ENCODE peak calls at places on chromosomes 12 and 14, in six cellular contexts. C is gastrocnemius medialis, E is fibroblast of lung, X is OCI-LY7, H is Peyer's patch, A is endothelial cell of umbilical vein. O is an unnamed sample.

GRCh38 chr12:1502856-1503255 is 91.5 kb downstream of the FBXL14 start:
- DNase-seq in A (no peak), X (no peak), E (no peak), C (no peak), H (no peak), O (no peak)

GRCh38 chr12:32197421-32197820 is 90.8 kb downstream of the BICD1 start:
- DNase-seq in X (no peak), C (no peak), E (no peak), A (no peak), H (no peak), O (no peak)

GRCh38 chr12:55074771-55075170 is 51.4 kb upstream of the OR9K2 start:
- DNase-seq in X (peak), E (no peak), H (no peak), C (no peak), A (peak), O (no peak)

GRCh38 chr14:90457191-90457590 is 60.4 kb downstream of the CALM1 start:
- DNase-seq in C (no peak), X (no peak), H (no peak), A (no peak), E (no peak), O (no peak)

GRCh38 chr12:88952543-88952942 is 372.3 kb upstream of the KITLG start:
- DNase-seq in H (no peak), A (peak), C (no peak), E (peak), X (no peak), O (no peak)

GRCh38 chr12:90510948-90511347 is 444.0 kb downstream of the CCER1 start:
- DNase-seq in A (no peak), X (no peak), C (no peak), H (no peak), E (peak), O (no peak)

GRCh38 chr12:13889913-13890312 is 91.5 kb downstream of the GRIN2B start:
- DNase-seq in A (no peak), X (no peak), H (no peak), E (no peak), C (no peak), O (no peak)

GRCh38 chr14:53814371-53814770 is 142.3 kb downstream of the BMP4 start:
- DNase-seq in E (peak), C (peak), H (no peak), A (no peak), X (no peak), O (no peak)

GRCh38 chr12:64610092-64610659 is at the start of gene RASSF3:
- DNase-seq in X (peak), H (peak), A (peak), E (peak), C (peak), O (no peak)

DNA sequence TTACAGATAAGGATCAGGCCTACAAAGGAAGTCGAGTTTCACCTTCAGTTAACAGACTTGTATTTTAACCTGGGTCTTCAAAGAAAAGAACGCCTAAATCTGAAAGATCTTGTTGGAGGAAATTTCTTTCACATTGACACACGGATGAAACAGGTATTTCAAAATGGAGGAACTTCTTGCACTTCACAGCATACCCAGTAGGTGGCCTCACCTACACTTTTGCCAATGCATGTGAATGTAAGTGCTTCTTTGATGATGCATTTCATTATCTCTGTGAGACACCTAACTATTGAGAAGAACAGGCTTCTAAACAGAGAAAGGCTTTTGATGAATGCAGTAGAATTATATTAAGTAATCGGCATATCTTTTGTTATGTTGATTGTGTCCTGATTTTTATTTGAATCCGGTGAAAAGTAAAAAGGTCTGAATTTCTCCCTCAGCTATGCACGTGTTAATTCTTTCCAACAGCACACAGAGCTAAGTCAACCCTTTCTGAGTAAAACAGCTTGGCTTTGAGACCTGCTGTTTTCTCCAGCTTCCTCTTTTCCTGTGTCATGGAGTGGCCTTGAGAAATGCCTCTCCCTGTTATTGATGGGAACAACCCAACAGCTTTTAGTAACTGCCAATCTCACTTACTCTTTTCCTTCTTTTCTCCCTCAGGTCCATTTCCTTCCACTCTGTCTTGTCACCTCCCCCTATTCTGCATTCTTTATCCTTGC is 399.0 kb downstream of the NAV3 start:
- DNase-seq in E (peak), H (no peak), X (peak), C (no peak), A (peak), O (peak)
- TF ChIP-seq CTCF in E (peak), H (peak), X (peak), C (no peak), A (peak), O (peak)

GRCh38 chr14:92656306-92656705 is 92.1 kb downstream of the LGMN start:
- DNase-seq in X (no peak), C (no peak), A (no peak), H (no peak), E (no peak), O (no peak)
- H3K4me3 ChIP-seq in X (no peak), C (no peak), A (no peak), H (peak), E (no peak), O (no peak)

GRCh38 chr12:108516511-108517275 is 1.6 kb downstream of the FICD start:
- DNase-seq in A (peak), E (peak), H (no peak), X (peak), C (no peak), O (no peak)

GRCh38 chr12:108518716-108519496 is 3.8 kb downstream of the FICD start:
- DNase-seq in E (no peak), H (no peak), C (no peak), X (no peak), A (no peak), O (no peak)

GRCh38 chr12:108518101-108518715 is 3.1 kb downstream of the FICD start:
- DNase-seq in C (no peak), A (no peak), H (no peak), X (no peak), E (no peak), O (no peak)

GRCh38 chr12:108517288-108518100 is 2.4 kb downstream of the FICD start:
- DNase-seq in E (no peak), A (no peak), H (no peak), X (no peak), C (no peak), O (no peak)

GRCh38 chr12:108519558-108519957 is 4.5 kb downstream of the FICD start:
- DNase-seq in A (no peak), X (peak), C (no peak), E (no peak), H (no peak), O (no peak)
- TF ChIP-seq CTCF in A (no peak), X (peak), C (no peak), E (no peak), H (no peak), O (peak)

DNA sequence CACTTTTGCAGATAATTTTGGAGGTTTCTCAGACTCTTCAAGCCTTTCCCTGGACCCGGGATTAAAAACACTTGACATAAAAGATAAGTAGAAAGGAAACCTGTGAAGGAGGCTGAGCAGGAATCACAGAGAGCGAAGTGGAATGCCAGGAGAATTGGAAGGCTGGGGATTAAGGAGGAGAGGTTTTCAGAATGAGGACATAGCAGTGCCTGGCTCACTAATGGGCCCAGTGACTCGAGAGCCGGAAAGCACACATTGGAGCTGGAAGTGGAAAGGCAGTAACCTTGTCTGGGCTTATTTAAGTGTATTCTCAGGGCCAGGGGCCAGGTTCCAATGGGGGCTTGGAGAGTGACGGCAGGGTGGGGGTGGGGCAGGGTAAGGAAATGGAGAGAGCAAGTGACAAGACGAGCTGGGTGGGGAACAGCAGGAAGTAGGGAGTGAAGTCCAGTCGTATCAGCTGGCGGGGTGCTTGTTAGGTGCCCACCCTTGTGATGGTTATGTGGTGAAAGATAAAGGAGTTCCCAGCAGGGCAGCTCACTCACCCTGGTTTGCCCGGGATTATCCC is 13.1 kb downstream of the EVL start:
- DNase-seq in C (no peak), H (no peak), X (no peak), E (no peak), A (no peak), O (no peak)
- H3K4me3 ChIP-seq in C (no peak), H (no peak), X (no peak), E (no peak), A (no peak), O (no peak)

DNA sequence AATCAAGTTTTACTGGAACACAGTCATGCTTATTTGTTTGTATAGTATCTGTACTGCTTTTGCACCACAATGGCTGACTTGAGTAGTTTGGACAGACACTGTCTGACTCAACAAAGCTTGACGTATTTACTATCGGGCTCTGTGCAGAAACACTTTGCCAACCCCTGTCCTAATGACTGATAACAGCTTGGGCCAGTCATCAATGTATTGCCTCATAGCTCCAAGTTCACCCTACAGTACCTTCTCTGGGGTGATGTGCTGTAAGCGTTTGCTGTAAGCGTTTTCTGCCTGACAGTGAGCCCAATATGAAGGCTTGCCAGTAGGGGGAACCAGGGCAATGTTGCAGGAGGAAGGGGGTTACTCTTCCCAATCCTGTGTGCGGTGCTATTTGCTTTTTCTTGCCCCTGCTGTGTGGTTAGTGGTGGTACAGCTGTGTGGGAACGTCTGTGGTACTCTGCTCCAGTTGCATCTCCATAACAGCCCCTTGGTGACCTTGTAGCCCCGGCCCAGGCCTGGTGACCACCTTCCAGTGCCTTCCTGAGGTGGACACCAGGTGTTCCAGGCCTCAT is 5.4 kb upstream of the CCDC177 start:
- DNase-seq in C (no peak), E (peak), X (peak), H (peak), A (peak), O (no peak)
- TF ChIP-seq CTCF in C (no peak), E (peak), X (peak), H (peak), A (peak), O (peak)

GRCh38 chr12:78414071-78414470 is 450.5 kb upstream of the SYT1 start:
- DNase-seq in X (no peak), H (no peak), C (no peak), A (no peak), E (no peak), O (no peak)

GRCh38 chr12:78418919-78419318 is 445.7 kb upstream of the SYT1 start:
- DNase-seq in A (no peak), C (no peak), H (no peak), X (peak), E (no peak), O (no peak)

GRCh38 chr12:78421011-78421410 is 443.6 kb upstream of the SYT1 start:
- DNase-seq in E (peak), A (no peak), H (no peak), C (no peak), X (no peak), O (no peak)

GRCh38 chr12:78419513-78419912 is 445.1 kb upstream of the SYT1 start:
- DNase-seq in C (no peak), H (no peak), A (no peak), E (no peak), X (no peak), O (no peak)
- H3K4me3 ChIP-seq in C (no peak), H (no peak), A (no peak), E (no peak), X (peak), O (no peak)

GRCh38 chr14:96304956-96305355 is 48.9 kb downstream of the BDKRB1 start:
- DNase-seq in C (no peak), X (no peak), H (no peak), A (no peak), E (no peak), O (no peak)
- TF ChIP-seq CTCF in C (no peak), X (peak), H (no peak), A (no peak), E (peak), O (no peak)

GRCh38 chr12:53478865-53479264 is 20.4 kb downstream of the MAP3K12 start:
- DNase-seq in E (no peak), A (no peak), H (no peak), X (no peak), C (no peak), O (no peak)

GRCh38 chr12:53472183-53472582 is 20.3 kb downstream of the PCBP2 start:
- DNase-seq in X (no peak), E (no peak), A (no peak), H (no peak), C (no peak), O (no peak)

GRCh38 chr12:53476769-53477209 is 22.5 kb downstream of the MAP3K12 start:
- DNase-seq in X (peak), A (peak), C (no peak), E (no peak), H (no peak), O (no peak)

GRCh38 chr12:53474819-53475218 is 22.9 kb downstream of the PCBP2 start:
- DNase-seq in C (peak), E (no peak), X (no peak), A (no peak), H (no peak), O (no peak)

DNA sequence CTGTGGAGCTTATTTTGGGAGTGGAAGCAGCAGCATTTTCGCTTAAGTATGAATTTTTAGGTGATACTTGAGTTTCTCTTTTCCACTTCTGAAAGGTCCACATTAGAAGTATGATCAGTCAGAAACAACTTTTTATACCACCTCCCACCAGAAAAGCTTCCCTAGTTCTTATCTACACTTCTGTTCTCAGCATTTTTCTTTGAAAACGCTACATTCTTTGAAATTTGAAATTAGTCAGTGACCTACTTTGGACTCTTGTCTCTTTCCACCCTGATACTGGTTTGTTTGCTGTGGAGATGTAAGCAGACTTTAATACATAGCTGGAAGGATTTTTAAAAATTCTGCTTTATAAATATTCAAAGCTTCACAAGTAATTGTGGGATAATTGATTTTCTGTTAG is 22.2 kb downstream of the PCBP2 start:
- DNase-seq in C (no peak), H (no peak), E (no peak), X (no peak), A (no peak), O (no peak)
- H3K4me3 ChIP-seq in C (no peak), H (no peak), E (no peak), X (no peak), A (no peak), O (no peak)

O was measured in GM12864.